ENCODE peak calls at places on chromosomes 7 and 10, in four cellular contexts. E is WTC11, X is HEK293T, C is HepG2. K is an unnamed sample.

GRCh38 chr10:108523016-108523415 is 1358.5 kb upstream of the SORCS1 start:
- DNase-seq in E (no peak), X (no peak), C (no peak), K (no peak)

GRCh38 chr10:50968386-50969091 is 83.1 kb upstream of the A1CF start:
- DNase-seq in E (no peak), X (no peak), C (no peak), K (no peak)

GRCh38 chr7:81430150-81430549 is 339.7 kb downstream of the HGF start:
- DNase-seq in E (no peak), X (peak), C (no peak), K (no peak)

GRCh38 chr7:12727455-12728191 is 40.2 kb downstream of the ARL4A start:
- DNase-seq in E (no peak), X (no peak), C (no peak), K (no peak)

GRCh38 chr7:127629268-127629854 is 11.4 kb upstream of the PAX4 start:
- DNase-seq in E (peak), X (peak), C (peak), K (peak)

GRCh38 chr7:110507832-110508231 is 583.1 kb upstream of the LRRN3 start:
- DNase-seq in E (no peak), X (no peak), C (no peak), K (no peak)

GRCh38 chr7:28328161-28328560 is 84.2 kb upstream of the CREB5 start:
- DNase-seq in E (no peak), X (no peak), C (no peak), K (no peak)

GRCh38 chr10:23345861-23346260 is 1.3 kb upstream of the C10orf67 start:
- DNase-seq in E (no peak), X (no peak), C (peak), K (no peak)

GRCh38 chr10:84267503-84268126 is 22.8 kb downstream of the RGR start:
- DNase-seq in E (peak), X (peak), C (peak), K (peak)

GRCh38 chr7:102883098-102883860 is 29.5 kb upstream of the LRRC17 start:
- DNase-seq in E (no peak), X (no peak), C (no peak), K (no peak)

GRCh38 chr10:50739618-50740350 is at the start of gene ASAH2B:
- DNase-seq in E (peak), X (peak), C (peak), K (peak)

GRCh38 chr10:129919358-129919757 is 44.7 kb downstream of the EBF3 start:
- DNase-seq in E (no peak), X (no peak), C (no peak), K (no peak)

GRCh38 chr10:129852829-129853228 is 111.2 kb downstream of the EBF3 start:
- DNase-seq in E (no peak), X (no peak), C (no peak), K (no peak)

GRCh38 chr7:105621617-105622016 is 40.3 kb upstream of the EFCAB10 start:
- DNase-seq in E (no peak), X (no peak), C (no peak), K (no peak)

GRCh38 chr7:23298141-23298851 is 843 bp upstream of the MALSU1 start:
- DNase-seq in E (no peak), X (no peak), C (peak), K (no peak)

GRCh38 chr10:50393784-50394183 is 142.5 kb upstream of the ASAH2 start:
- DNase-seq in E (no peak), X (no peak), C (peak), K (peak)

GRCh38 chr10:58531084-58531695 is 18.5 kb downstream of the BICC1 start:
- DNase-seq in E (peak), X (peak), C (peak), K (peak)

GRCh38 chr7:64516451-64516850 is 46.4 kb downstream of the ZNF680 start:
- DNase-seq in E (no peak), X (no peak), C (no peak), K (no peak)

GRCh38 chr7:47573758-47574472 is 8.0 kb downstream of the TNS3 start:
- DNase-seq in E (no peak), X (no peak), C (peak), K (no peak)

GRCh38 chr10:110368556-110368955 is 63.8 kb upstream of the SMNDC1 start:
- DNase-seq in E (no peak), X (no peak), C (no peak), K (no peak)

GRCh38 chr7:128827248-128827958 is 2.8 kb upstream of the FLNC start:
- DNase-seq in E (no peak), X (no peak), C (no peak), K (peak)

GRCh38 chr7:21028186-21028989 is 241.7 kb upstream of the SP8 start:
- DNase-seq in E (peak), X (peak), C (no peak), K (no peak)

GRCh38 chr10:91610444-91610843 is 22.4 kb downstream of the PPP1R3C start:
- DNase-seq in E (no peak), X (no peak), C (no peak), K (no peak)

GRCh38 chr7:108442039-108442568 is 14.1 kb downstream of the NRCAM start:
- DNase-seq in E (no peak), X (no peak), C (no peak), K (no peak)

GRCh38 chr10:71740069-71740468 is 20.5 kb upstream of the C10orf105 start:
- DNase-seq in E (no peak), X (no peak), C (no peak), K (no peak)

GRCh38 chr7:8065356-8065813 is 96.8 kb downstream of the GLCCI1 start:
- DNase-seq in E (no peak), X (no peak), C (no peak), K (no peak)

GRCh38 chr7:97215556-97215955 is 98.1 kb downstream of the SDHAF3 start:
- DNase-seq in E (peak), X (no peak), C (no peak), K (peak)

GRCh38 chr7:90834771-90835170 is 238.7 kb downstream of the CDK14 start:
- DNase-seq in E (no peak), X (no peak), C (no peak), K (no peak)

GRCh38 chr10:71212249-71213126 is at the start of gene UNC5B:
- DNase-seq in E (peak), X (peak), C (peak), K (peak)

GRCh38 chr10:23096814-23097549 is 1.6 kb downstream of the MSRB2 start:
- DNase-seq in E (no peak), X (no peak), C (no peak), K (peak)

GRCh38 chr10:119222531-119222930 is 15.2 kb downstream of the GRK5 start:
- DNase-seq in E (no peak), X (no peak), C (peak), K (no peak)

GRCh38 chr10:2111936-2112335 is 374.6 kb upstream of the ADARB2 start:
- DNase-seq in E (no peak), X (no peak), C (peak), K (no peak)

GRCh38 chr10:7956508-7956907 is 98.0 kb upstream of the GATA3 start:
- DNase-seq in E (no peak), X (no peak), C (no peak), K (peak)

GRCh38 chr7:77727936-77728701 is 31.9 kb downstream of the RSBN1L start:
- DNase-seq in E (no peak), X (peak), C (peak), K (peak)

GRCh38 chr10:125121003-125121402 is 39.4 kb downstream of the CTBP2 start:
- DNase-seq in E (no peak), X (no peak), C (no peak), K (no peak)

GRCh38 chr10:104892879-104893278 is 251.8 kb downstream of the SORCS3 start:
- DNase-seq in E (no peak), X (no peak), C (no peak), K (no peak)

GRCh38 chr7:54757711-54758110 is 1.3 kb downstream of the SEC61G start:
- DNase-seq in E (no peak), X (no peak), C (no peak), K (no peak)

GRCh38 chr7:20219446-20220292 is 2.5 kb upstream of the MACC1 start:
- DNase-seq in E (peak), X (no peak), C (peak), K (peak)

DNA sequence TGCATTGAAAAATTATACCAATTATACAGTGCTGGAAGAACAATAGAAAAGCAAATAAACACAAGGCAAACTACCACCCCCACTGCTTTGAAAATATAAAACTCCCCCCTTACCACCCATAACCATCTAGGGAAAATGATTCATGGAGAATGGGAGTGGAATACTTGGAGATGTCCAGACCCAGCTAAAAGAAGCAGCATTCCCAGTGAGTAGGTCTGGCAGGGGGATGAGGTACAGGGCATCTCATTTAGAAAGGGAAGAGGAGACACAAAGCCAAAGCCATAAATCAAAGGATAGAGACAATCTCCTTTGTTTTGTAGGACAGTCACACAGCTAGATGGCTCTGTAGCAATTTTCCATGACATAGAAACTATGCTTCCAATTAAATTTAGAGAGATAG is 36.0 kb upstream of the DGKI start:
- DNase-seq in E (no peak), X (no peak), C (no peak), K (no peak)
- TF ChIP-seq ELF4 in E (no peak), X (no peak), C (no peak), K (no peak)

GRCh38 chr7:125547505-125547904 is 617.9 kb upstream of the POT1 start:
- DNase-seq in E (no peak), X (no peak), C (no peak), K (no peak)
- TF ChIP-seq ELF4 in E (no peak), X (no peak), C (no peak), K (no peak)

GRCh38 chr7:1404881-1405548 is 54.3 kb downstream of the MICALL2 start:
- DNase-seq in E (no peak), X (no peak), C (no peak), K (no peak)
- TF ChIP-seq ELF4 in E (no peak), X (no peak), C (no peak), K (no peak)

DNA sequence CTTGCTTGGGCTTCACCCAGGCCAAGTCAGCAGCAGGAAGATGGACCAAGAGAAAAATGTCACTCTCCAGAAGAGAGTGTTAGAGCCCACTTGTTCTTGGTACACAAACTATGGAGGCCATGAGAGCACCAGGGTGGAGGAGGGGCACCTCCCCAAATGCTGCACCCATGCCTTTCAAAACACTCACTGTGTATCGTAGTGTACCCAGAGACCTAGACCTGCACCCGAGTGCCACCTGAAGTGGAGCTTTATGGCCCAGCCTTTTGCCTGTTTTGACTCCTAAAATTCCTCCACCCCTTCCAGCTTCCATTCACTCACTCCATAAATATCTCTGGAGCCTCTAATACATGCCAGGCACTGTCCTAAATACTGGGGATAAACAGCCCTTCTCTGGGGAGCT is 5.0 kb downstream of the SFTPD start:
- DNase-seq in E (no peak), X (no peak), C (no peak), K (no peak)
- TF ChIP-seq ELF4 in E (no peak), X (no peak), C (no peak), K (no peak)

DNA sequence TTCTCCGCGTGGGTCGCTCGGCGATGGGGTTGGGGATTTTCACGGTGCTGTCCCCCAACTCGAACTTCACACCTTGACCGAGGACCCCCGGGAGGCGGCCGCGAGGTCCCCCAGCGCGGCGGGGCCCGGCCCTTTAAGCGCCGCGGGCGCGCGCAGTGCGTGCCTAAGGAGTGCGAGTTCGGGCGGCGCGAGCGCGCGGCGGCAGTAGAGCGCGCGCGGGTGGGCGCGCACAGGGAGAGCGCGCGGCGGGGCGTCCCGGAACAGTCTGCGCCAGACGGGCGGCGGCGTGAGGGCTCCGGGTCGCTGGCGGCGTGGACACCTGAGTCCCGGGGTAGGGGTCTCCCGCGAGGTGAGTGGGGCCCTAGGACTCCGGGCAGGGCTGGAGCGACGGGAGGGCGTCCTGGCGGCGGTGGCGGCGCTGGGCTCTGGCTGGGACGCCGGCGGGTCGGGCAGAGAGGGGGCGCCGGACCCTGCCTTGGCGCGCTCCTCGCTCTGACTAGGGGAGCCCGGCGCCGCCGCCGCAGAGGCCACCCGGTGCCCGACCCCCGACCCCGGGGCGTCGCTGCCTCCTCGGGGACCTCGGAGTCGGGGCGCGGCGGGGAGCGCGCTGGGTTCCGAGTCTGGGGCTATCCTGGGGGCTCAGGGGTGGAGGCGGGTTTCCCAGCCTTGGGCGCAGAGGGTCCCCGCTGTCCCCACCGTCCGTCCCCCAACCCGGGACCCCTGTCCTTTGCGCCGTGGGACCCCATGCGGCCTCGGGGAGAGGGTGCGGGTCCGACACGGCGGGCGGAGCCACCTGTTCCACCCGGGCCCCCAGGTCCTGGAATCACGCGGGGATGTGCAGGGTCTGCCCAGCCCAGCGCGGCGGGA is at the start of gene PROSER2:
- DNase-seq in E (peak), X (peak), C (no peak), K (peak)
- TF ChIP-seq ELF4 in E (no peak), X (no peak), C (no peak), K (no peak)

DNA sequence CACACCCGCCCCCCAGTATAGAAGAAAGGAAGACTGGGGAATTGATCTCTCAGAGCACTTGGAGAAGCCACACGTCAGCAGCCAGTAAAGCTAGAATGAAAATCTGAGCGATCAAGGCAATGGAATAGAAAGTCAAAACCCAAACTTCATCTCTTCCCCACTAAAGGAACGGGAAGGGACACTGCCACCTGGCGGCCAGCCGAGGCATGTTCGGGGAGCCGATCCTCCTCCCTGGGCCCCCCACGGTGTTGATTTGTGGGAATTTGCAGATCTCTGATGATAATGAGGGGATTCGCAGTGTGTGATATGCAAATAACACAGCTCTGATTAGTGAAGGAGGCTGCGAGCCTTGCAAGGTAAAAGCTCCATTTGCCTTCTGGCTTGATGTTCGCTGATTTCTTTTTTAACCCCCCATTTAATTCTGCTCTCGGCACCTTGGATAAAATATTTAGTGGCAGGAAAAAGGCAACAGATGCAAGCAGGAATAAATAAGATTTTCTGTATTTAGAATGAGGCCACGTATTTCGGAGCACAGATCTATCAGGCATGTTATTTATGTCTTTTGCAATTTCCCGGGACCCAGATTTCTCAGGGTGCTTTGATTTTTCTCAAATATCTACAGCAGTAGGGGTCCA is 258.6 kb downstream of the PAXIP1 start:
- DNase-seq in E (peak), X (peak), C (no peak), K (peak)
- TF ChIP-seq ELF4 in E (no peak), X (no peak), C (no peak), K (no peak)

DNA sequence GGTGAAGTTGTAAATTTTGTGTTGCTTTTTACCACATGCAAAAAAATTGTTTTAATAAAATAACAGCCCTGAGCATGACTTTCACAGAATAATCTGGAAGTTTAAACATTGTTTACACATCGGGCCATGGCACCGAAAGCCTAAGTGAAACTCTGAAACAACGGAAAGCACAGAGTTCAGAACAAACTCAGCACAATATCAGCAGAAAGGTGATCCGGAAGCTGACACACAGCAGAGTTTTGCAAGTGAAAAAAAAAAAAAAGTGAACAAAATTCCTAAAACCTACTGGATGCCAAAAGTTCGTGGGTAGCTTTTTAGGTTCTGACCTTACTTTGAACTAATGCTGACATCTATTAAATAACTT is 39.8 kb downstream of the ELMO1 start:
- DNase-seq in E (no peak), X (no peak), C (no peak), K (no peak)
- TF ChIP-seq ELF4 in E (no peak), X (no peak), C (no peak), K (no peak)

GRCh38 chr7:143434660-143435059 is 8.6 kb upstream of the TAS2R60 start:
- DNase-seq in E (no peak), X (no peak), C (no peak), K (no peak)
- TF ChIP-seq ELF4 in E (no peak), X (no peak), C (no peak), K (no peak)

GRCh38 chr10:131207584-131208532 is 103.7 kb downstream of the TCERG1L start:
- DNase-seq in E (no peak), X (no peak), C (no peak), K (no peak)
- TF ChIP-seq ELF4 in E (no peak), X (no peak), C (no peak), K (no peak)

DNA sequence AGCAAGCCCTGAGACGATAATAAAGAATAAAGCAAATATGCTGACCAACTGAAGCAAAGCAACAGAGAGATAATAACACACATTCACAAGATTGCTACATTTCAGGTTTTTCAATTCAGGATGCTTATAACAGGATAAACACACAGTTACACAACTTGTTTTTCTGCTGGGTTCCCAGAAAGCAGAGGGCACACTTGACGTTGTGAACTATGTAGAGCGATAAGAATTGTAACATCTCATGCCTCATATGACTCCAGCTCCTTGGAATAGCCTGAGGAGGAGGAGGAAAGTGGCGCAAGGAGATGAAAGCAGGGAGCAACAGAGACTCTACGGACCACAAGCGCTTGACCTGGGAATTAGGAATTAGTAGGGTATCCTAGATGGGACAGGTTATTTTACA is 201.7 kb downstream of the SKAP2 start:
- DNase-seq in E (no peak), X (no peak), C (no peak), K (no peak)
- TF ChIP-seq ELF4 in E (no peak), X (no peak), C (no peak), K (no peak)

K was measured in K562.